ENCODE peak calls at places on chromosome 3, in nine cellular contexts. One of them, this sample, is unnamed.

GRCh38 chr3:5428607-5429516 is 241.4 kb downstream of the EDEM1 start:
- DNase-seq in RWPE1: no peak
- DNase-seq in fibroblast of pulmonary artery: no peak
- DNase-seq in neural crest cell: no peak
- DNase-seq in tibial artery: no peak
- DNase-seq in GM13977: peak; percentile 20
- DNase-seq in suprapubic skin: no peak
- DNase-seq in CD4-positive, alpha-beta T cell: no peak
- DNase-seq in fibroblast of lung: no peak
- DNase-seq in this sample: peak; percentile 19

GRCh38 chr3:143851331-143852017 is 3.2 kb upstream of the SLC9A9 start:
- DNase-seq in RWPE1: no peak
- DNase-seq in fibroblast of pulmonary artery: no peak
- DNase-seq in neural crest cell: no peak
- DNase-seq in tibial artery: no peak
- DNase-seq in GM13977: no peak
- DNase-seq in suprapubic skin: no peak
- DNase-seq in CD4-positive, alpha-beta T cell: no peak
- DNase-seq in fibroblast of lung: no peak
- DNase-seq in this sample: no peak

GRCh38 chr3:42651248-42652091 is 2.0 kb upstream of the ZBTB47 start:
- DNase-seq in RWPE1: peak; percentile 47
- DNase-seq in fibroblast of pulmonary artery: peak; percentile 52
- DNase-seq in neural crest cell: no peak
- DNase-seq in tibial artery: no peak
- DNase-seq in GM13977: no peak
- DNase-seq in suprapubic skin: no peak
- DNase-seq in CD4-positive, alpha-beta T cell: no peak
- DNase-seq in fibroblast of lung: peak; percentile 57
- DNase-seq in this sample: no peak

GRCh38 chr3:124763644-124764358 is 33.5 kb downstream of the UMPS start:
- DNase-seq in RWPE1: no peak
- DNase-seq in fibroblast of pulmonary artery: no peak
- DNase-seq in neural crest cell: no peak
- DNase-seq in tibial artery: no peak
- DNase-seq in GM13977: no peak
- DNase-seq in suprapubic skin: no peak
- DNase-seq in CD4-positive, alpha-beta T cell: no peak
- DNase-seq in fibroblast of lung: no peak
- DNase-seq in this sample: no peak

GRCh38 chr3:132788299-132788698 is 66.1 kb upstream of the NPHP3 start:
- DNase-seq in RWPE1: peak; percentile 10
- DNase-seq in fibroblast of pulmonary artery: peak; percentile 89
- DNase-seq in neural crest cell: no peak
- DNase-seq in tibial artery: peak; percentile 49
- DNase-seq in GM13977: no peak
- DNase-seq in suprapubic skin: no peak
- DNase-seq in CD4-positive, alpha-beta T cell: no peak
- DNase-seq in fibroblast of lung: peak; percentile 97
- DNase-seq in this sample: no peak

GRCh38 chr3:175343946-175344345 is 484.8 kb downstream of the NAALADL2 start:
- DNase-seq in RWPE1: no peak
- DNase-seq in fibroblast of pulmonary artery: no peak
- DNase-seq in neural crest cell: no peak
- DNase-seq in tibial artery: no peak
- DNase-seq in GM13977: no peak
- DNase-seq in suprapubic skin: no peak
- DNase-seq in CD4-positive, alpha-beta T cell: no peak
- DNase-seq in fibroblast of lung: no peak
- DNase-seq in this sample: no peak

GRCh38 chr3:196569003-196569516 is 600 bp downstream of the FBXO45 start:
- DNase-seq in RWPE1: peak; percentile 41
- DNase-seq in fibroblast of pulmonary artery: peak; percentile 33
- DNase-seq in neural crest cell: peak; percentile 28
- DNase-seq in tibial artery: peak; percentile 28
- DNase-seq in GM13977: peak; percentile 51
- DNase-seq in suprapubic skin: no peak
- DNase-seq in CD4-positive, alpha-beta T cell: peak; percentile 41
- DNase-seq in fibroblast of lung: peak; percentile 7
- DNase-seq in this sample: peak; percentile 45

GRCh38 chr3:24315991-24316390 is 178.7 kb downstream of the THRB start:
- DNase-seq in RWPE1: no peak
- DNase-seq in fibroblast of pulmonary artery: peak; percentile 13
- DNase-seq in neural crest cell: no peak
- DNase-seq in tibial artery: no peak
- DNase-seq in GM13977: no peak
- DNase-seq in suprapubic skin: no peak
- DNase-seq in CD4-positive, alpha-beta T cell: no peak
- DNase-seq in fibroblast of lung: peak; percentile 45
- DNase-seq in this sample: no peak

GRCh38 chr3:45127130-45127822 is 18.9 kb downstream of the CDCP1 start:
- DNase-seq in RWPE1: peak; percentile 22
- DNase-seq in fibroblast of pulmonary artery: no peak
- DNase-seq in neural crest cell: no peak
- DNase-seq in tibial artery: no peak
- DNase-seq in GM13977: no peak
- DNase-seq in suprapubic skin: no peak
- DNase-seq in CD4-positive, alpha-beta T cell: no peak
- DNase-seq in fibroblast of lung: no peak
- DNase-seq in this sample: no peak

DNA sequence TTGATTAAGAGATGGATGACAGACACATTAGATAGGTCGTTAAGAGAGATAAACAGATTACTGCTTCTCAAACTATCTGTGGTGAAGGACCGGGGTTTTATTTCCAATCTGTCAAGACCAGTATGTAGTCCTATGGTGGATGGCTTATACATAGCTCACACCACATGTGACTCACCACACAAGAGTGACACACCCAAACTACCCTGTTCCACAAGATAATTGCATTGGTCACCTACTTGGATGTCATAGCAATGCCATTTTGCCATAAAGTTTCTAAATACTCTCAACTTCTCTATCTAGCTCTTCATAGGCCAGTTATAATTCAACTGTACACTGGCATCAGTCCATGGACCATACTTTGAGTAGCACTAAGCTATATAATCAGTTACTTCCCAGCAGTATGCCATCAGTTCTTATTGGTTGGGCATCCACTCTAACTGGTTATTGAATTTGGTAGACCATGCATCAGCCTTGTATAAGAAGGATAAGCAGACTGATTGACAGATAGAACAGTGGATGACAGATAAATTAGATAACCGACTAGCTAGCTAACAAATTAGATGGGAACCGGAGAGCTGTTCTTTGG is 11.6 kb downstream of the WWTR1 start:
- DNase-seq in RWPE1: peak; percentile 64
- DNase-seq in fibroblast of pulmonary artery: peak; percentile 49
- DNase-seq in neural crest cell: no peak
- DNase-seq in tibial artery: no peak
- DNase-seq in GM13977: no peak
- DNase-seq in suprapubic skin: no peak
- DNase-seq in CD4-positive, alpha-beta T cell: no peak
- DNase-seq in fibroblast of lung: peak; percentile 71
- DNase-seq in this sample: no peak
- TF ChIP-seq CTCF in RWPE1: no peak
- TF ChIP-seq CTCF in fibroblast of pulmonary artery: no peak
- TF ChIP-seq CTCF in neural crest cell: no peak
- TF ChIP-seq CTCF in tibial artery: no peak
- TF ChIP-seq CTCF in GM13977: no peak
- TF ChIP-seq CTCF in suprapubic skin: no peak
- TF ChIP-seq CTCF in CD4-positive, alpha-beta T cell: no peak
- TF ChIP-seq CTCF in fibroblast of lung: no peak
- TF ChIP-seq CTCF in this sample: no peak

DNA sequence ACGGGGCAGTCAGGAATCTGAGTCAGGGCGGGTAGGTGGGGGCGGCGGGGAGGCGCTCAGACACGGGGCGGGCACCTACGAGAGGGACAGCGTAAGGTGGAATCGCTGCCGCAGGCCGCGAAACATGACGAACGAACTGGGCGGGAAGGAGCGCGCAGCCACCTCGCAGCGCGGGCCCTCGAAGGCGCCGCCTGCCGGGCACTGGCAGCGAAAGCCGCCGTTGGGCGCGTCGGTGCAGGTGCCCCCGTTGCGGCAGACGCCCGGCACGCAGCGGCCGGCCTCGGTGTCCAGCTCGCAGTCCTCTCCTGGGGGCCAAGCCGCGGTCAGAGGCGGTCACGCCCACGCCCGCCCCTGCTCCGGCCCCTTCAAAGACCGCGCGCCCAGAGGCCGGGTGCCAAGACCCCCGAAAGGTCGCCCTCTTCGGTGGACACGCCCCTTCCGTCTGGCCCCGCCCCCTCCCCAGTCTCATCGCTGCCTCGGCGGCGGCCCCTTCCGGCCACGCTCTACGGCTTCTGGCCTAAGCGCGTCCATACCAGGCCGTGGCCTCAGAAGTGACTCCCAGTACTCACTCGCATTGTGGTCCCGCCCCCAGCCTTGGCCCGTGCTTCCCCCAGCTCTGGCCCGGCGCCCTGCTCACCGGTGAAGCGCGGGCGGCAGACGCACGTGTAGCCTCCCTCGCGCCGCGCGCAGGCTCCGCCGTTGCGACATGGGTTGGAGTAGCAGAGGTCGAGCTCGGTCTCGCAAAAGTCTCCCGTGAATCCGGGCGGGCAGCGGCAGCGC is 6.4 kb downstream of the CELSR3 start:
- DNase-seq in RWPE1: peak; percentile 85
- DNase-seq in fibroblast of pulmonary artery: peak; percentile 70
- DNase-seq in neural crest cell: peak; percentile 82
- DNase-seq in tibial artery: peak; percentile 68
- DNase-seq in GM13977: peak; percentile 95
- DNase-seq in suprapubic skin: no peak
- DNase-seq in CD4-positive, alpha-beta T cell: peak; percentile 79
- DNase-seq in fibroblast of lung: peak; percentile 70
- DNase-seq in this sample: peak; percentile 91
- TF ChIP-seq CTCF in RWPE1: peak; percentile 82
- TF ChIP-seq CTCF in fibroblast of pulmonary artery: peak; percentile 12
- TF ChIP-seq CTCF in neural crest cell: peak; percentile 77
- TF ChIP-seq CTCF in tibial artery: peak; percentile 76
- TF ChIP-seq CTCF in GM13977: peak; percentile 85
- TF ChIP-seq CTCF in suprapubic skin: peak; percentile 90
- TF ChIP-seq CTCF in CD4-positive, alpha-beta T cell: peak; percentile 73
- TF ChIP-seq CTCF in fibroblast of lung: peak; percentile 56
- TF ChIP-seq CTCF in this sample: peak; percentile 80

DNA sequence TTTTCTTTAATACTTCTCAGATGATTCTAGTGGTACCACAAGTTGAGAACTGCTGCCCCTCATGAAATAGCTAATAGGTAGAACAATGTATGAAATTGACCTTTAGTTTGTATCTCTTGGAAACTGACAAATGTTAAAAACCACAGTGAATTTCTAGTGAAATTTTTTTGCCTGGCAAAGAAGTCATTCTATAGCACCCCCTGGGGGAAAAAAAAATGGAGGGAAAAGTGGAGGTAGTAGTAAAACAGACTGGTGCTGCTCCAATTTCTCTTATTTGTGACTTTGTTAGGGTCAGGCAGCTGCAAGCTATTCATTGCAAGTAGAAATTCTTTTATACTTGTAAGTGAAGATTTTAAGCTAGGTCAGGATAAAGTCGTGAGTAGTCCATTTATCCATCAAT is 605.0 kb downstream of the NLGN1 start:
- DNase-seq in RWPE1: no peak
- DNase-seq in fibroblast of pulmonary artery: peak; percentile 7
- DNase-seq in neural crest cell: peak; percentile 1
- DNase-seq in tibial artery: no peak
- DNase-seq in GM13977: no peak
- DNase-seq in suprapubic skin: no peak
- DNase-seq in CD4-positive, alpha-beta T cell: no peak
- DNase-seq in fibroblast of lung: no peak
- DNase-seq in this sample: no peak
- TF ChIP-seq CTCF in RWPE1: no peak
- TF ChIP-seq CTCF in fibroblast of pulmonary artery: peak; percentile 33
- TF ChIP-seq CTCF in neural crest cell: peak; percentile 43
- TF ChIP-seq CTCF in tibial artery: peak; percentile 12
- TF ChIP-seq CTCF in GM13977: no peak
- TF ChIP-seq CTCF in suprapubic skin: no peak
- TF ChIP-seq CTCF in CD4-positive, alpha-beta T cell: no peak
- TF ChIP-seq CTCF in fibroblast of lung: no peak
- TF ChIP-seq CTCF in this sample: no peak

GRCh38 chr3:113140876-113141275 is 70.5 kb upstream of the BOC start:
- DNase-seq in RWPE1: no peak
- DNase-seq in fibroblast of pulmonary artery: peak; percentile 38
- DNase-seq in neural crest cell: no peak
- DNase-seq in tibial artery: no peak
- DNase-seq in GM13977: no peak
- DNase-seq in suprapubic skin: no peak
- DNase-seq in CD4-positive, alpha-beta T cell: no peak
- DNase-seq in fibroblast of lung: no peak
- DNase-seq in this sample: peak; percentile 31
- TF ChIP-seq CTCF in RWPE1: no peak
- TF ChIP-seq CTCF in fibroblast of pulmonary artery: no peak
- TF ChIP-seq CTCF in neural crest cell: no peak
- TF ChIP-seq CTCF in tibial artery: no peak
- TF ChIP-seq CTCF in GM13977: no peak
- TF ChIP-seq CTCF in suprapubic skin: no peak
- TF ChIP-seq CTCF in CD4-positive, alpha-beta T cell: no peak
- TF ChIP-seq CTCF in fibroblast of lung: no peak
- TF ChIP-seq CTCF in this sample: no peak

GRCh38 chr3:166263460-166263859 is 426.2 kb upstream of the BCHE start:
- DNase-seq in RWPE1: no peak
- DNase-seq in fibroblast of pulmonary artery: no peak
- DNase-seq in neural crest cell: no peak
- DNase-seq in tibial artery: no peak
- DNase-seq in GM13977: no peak
- DNase-seq in suprapubic skin: no peak
- DNase-seq in CD4-positive, alpha-beta T cell: no peak
- DNase-seq in fibroblast of lung: peak; percentile 8
- DNase-seq in this sample: no peak
- TF ChIP-seq CTCF in RWPE1: no peak
- TF ChIP-seq CTCF in fibroblast of pulmonary artery: peak; percentile 19
- TF ChIP-seq CTCF in neural crest cell: peak; percentile 38
- TF ChIP-seq CTCF in tibial artery: no peak
- TF ChIP-seq CTCF in GM13977: no peak
- TF ChIP-seq CTCF in suprapubic skin: no peak
- TF ChIP-seq CTCF in CD4-positive, alpha-beta T cell: no peak
- TF ChIP-seq CTCF in fibroblast of lung: peak; percentile 20
- TF ChIP-seq CTCF in this sample: no peak